ENCODE peak calls at places on chromosomes 12 and 14, in six cellular contexts. T is keratinocyte, M is hepatocyte, S is IMR-90, I is PC-9, K is fibroblast of lung. O is an unnamed sample. For H3K36me3, the result is how much of the 10 kb centered on the place peaks cover.

GRCh38 chr12:43105426-43105981 is 446.5 kb downstream of the ADAMTS20 start:
- DNase-seq in K (no peak), S (no peak), M (no peak), T (no peak), I (no peak), O (no peak)

GRCh38 chr12:19912996-19913395 is 455.3 kb upstream of the PDE3A start:
- DNase-seq in S (no peak), T (no peak), K (no peak), M (peak), I (no peak), O (no peak)

GRCh38 chr12:83710851-83711250 is 1024.1 kb downstream of the TMTC2 start:
- DNase-seq in S (no peak), T (no peak), K (no peak), M (no peak), I (no peak), O (no peak)

GRCh38 chr12:88416786-88417185 is 163.5 kb downstream of the KITLG start:
- DNase-seq in I (no peak), T (no peak), K (peak), M (no peak), S (no peak), O (no peak)

GRCh38 chr12:46803517-46803916 is 22.3 kb downstream of the SLC38A4 start:
- DNase-seq in M (no peak), T (no peak), I (no peak), S (no peak), K (no peak), O (no peak)

GRCh38 chr12:123839826-123840225 is 77.7 kb downstream of the DNAH10 start:
- DNase-seq in T (no peak), M (no peak), K (no peak), I (no peak), S (no peak), O (no peak)

GRCh38 chr12:94100990-94101901 is 47.1 kb upstream of the PLXNC1 start:
- DNase-seq in T (no peak), M (peak), I (no peak), S (peak), K (peak), O (peak)

GRCh38 chr12:82760423-82760822 is 73.7 kb downstream of the TMTC2 start:
- DNase-seq in I (no peak), T (no peak), K (no peak), S (no peak), M (no peak), O (peak)

GRCh38 chr14:60179296-60179924 is 14.2 kb upstream of the DHRS7 start:
- DNase-seq in T (peak), M (no peak), K (peak), S (peak), I (no peak), O (no peak)

GRCh38 chr12:131218291-131219172 is 264.8 kb downstream of the ADGRD1 start:
- DNase-seq in M (no peak), T (no peak), K (no peak), S (no peak), I (no peak), O (peak)

GRCh38 chr12:6538420-6539275 is 4.3 kb downstream of the GAPDH start:
- DNase-seq in K (peak), T (no peak), S (peak), I (no peak), M (no peak), O (peak)

GRCh38 chr12:19799886-19800602 is 360.8 kb downstream of the AEBP2 start:
- DNase-seq in M (no peak), T (no peak), I (no peak), K (peak), S (no peak), O (no peak)

GRCh38 chr14:43168374-43168925 is 1338.6 kb downstream of the FSCB start:
- DNase-seq in S (no peak), M (peak), T (no peak), K (no peak), I (no peak), O (no peak)

GRCh38 chr12:4069046-4070010 is 196.1 kb upstream of the PARP11 start:
- DNase-seq in K (no peak), S (no peak), T (no peak), M (peak), I (no peak), O (no peak)
- H2AFZ ChIP-seq in K (no peak), S (no peak), T (no peak), M (peak), I (no peak), O (no peak)

DNA sequence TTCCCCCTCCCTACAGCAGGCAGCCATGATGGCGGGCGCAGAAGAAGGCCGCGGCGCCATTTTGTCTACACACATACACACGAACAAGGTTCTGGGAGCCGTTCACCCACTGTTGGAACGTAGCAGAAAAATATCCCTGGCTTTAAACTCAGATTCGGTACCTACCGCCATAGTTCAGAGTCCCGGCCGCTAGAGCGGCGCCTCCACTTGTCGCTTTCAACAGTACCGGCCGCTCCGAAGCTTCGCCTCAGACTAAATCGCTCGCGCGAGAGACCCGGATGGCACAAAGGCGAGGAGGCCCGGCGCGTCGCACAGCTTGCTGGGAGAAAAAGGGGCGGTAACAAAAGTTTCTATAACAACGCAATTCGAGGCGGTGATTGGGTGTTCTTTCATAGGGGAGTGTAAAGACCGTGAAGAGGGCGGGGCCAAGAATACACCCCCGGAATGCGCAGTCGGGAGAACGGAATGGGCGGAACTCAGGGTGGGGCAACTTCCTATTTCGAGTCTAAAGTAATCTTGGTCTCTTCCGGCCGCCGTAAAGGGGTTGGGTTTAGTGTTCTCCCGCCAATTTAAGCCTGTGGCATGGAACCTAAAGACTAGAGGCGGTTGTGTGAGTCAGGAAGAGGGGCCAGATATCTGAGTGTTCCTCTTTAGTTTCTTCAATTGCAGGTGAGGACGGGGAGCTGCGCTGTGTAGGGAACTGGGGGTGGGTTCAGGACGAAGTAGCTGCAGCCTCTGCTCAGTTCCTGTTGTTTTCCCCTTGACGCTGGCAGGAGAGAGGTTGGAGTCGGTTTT is at the start of the genes KNTC1 and RSRC2:
- DNase-seq in S (peak), K (peak), T (peak), M (peak), I (peak), O (peak)
- H3K36me3 ChIP-seq in S (under half), K (under half), T (under half), M (under half), I (under half), O (under half)

DNA sequence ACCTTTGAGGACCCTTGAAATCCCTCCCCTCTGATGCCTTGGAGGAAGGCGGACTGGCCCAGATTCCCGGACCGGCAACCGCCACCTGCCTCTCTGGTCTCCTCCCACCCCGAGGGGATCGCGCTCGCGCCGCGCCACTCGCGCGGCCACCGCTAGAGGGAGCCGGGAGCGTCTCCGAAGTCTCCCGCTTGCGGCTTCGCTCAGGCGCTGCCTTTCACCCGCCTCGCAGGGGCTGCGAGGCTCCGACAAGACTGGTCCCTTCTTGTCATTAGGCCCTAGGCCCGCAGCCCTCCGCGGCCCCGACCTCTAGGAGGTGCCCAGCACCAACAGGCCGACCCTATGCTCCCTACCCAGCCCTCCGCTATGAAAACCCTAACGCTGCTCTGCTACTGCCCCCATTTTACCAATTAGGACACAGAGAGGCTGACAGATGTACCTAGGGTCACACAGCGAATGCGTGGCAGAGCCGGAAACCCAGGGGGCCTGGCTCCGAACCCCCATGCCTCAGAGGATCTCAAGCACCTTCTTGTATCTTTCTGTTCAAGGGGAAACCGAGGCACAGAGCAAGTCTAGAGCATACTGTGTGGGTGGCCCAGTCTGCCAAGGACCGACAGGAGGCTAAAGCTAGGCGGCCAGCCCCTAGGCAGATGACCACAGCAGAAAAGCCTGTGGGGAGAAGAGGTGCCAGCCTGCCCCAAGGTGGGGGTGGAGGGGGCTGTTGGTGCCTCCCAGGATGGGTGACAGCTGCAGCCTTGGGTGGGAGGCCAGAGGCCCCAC is 21.4 kb upstream of the VSX2 start:
- DNase-seq in T (peak), M (peak), K (peak), I (peak), S (peak), O (peak)
- H2AFZ ChIP-seq in T (peak), M (peak), K (no peak), I (no peak), S (peak), O (no peak)

DNA sequence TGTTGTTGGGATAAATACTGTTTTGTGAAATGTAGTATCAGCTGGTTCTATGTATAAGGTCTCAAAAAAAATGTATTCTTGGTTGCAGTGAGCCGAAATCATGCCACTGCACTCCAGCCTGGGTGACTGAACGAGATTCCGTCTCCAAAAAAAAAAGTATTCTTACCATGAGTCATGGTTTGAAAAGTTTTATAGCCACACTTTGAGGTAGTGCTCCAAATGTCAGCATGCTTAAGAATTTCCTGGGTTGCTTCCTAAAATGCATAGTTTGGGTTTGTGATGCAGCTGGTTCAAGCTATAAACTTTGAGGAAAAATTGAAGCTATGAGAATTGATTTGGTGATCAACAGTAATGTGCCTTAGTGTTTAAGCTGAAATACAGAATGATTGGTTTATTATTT is 48.0 kb downstream of the ETNK1 start:
- DNase-seq in M (no peak), I (no peak), T (no peak), S (peak), K (peak), O (no peak)
- H3K36me3 ChIP-seq in M (under half), I (under half), T (under half), S (under half), K (under half), O (under half)

O was measured in Karpas-422.